ENCODE peak calls at places on chromosomes 12 and 14, in nine cellular contexts. K, W, S, D, G, F, I, M and A are unnamed samples.
A peak's percentile ranks its signal among the peaks of the same experiment; 100 is the strongest.

GRCh38 chr12:53174881-53175491 is 5.5 kb upstream of the ZNF740 start:
- DNase-seq in K (no peak), W (peak; percentile 59), S (peak; percentile 63), D (no peak), G (peak; percentile 68), F (no peak), I (no peak), M (no peak), A (no peak)

GRCh38 chr12:23947395-23947794 is 2.1 kb downstream of the SOX5 start:
- DNase-seq in K (no peak), W (no peak), S (no peak), D (no peak), G (no peak), F (no peak), I (no peak), M (no peak), A (no peak)

GRCh38 chr12:88472248-88472647 is 108.0 kb downstream of the KITLG start:
- DNase-seq in K (no peak), W (peak; percentile 26), S (no peak), D (no peak), G (no peak), F (no peak), I (no peak), M (no peak), A (no peak)

GRCh38 chr14:32076278-32077080 is 625 bp upstream of the ARHGAP5 start:
- DNase-seq in K (peak; percentile 97), W (peak; percentile 99), S (peak; percentile 95), D (peak; percentile 99), G (peak; percentile 80), F (peak; percentile 77), I (peak; percentile 97), M (peak; percentile 90), A (peak; percentile 84)

GRCh38 chr12:119693006-119693405 is 25.1 kb downstream of the PRKAB1 start:
- DNase-seq in K (peak; percentile 41), W (peak; percentile 98), S (no peak), D (no peak), G (no peak), F (no peak), I (peak; percentile 17), M (no peak), A (peak; percentile 92)

GRCh38 chr14:81310606-81311005 is 89.5 kb downstream of the STON2 start:
- DNase-seq in K (no peak), W (no peak), S (no peak), D (no peak), G (no peak), F (no peak), I (no peak), M (no peak), A (no peak)

GRCh38 chr12:12376636-12377448 is 20.0 kb downstream of the BORCS5 start:
- DNase-seq in K (no peak), W (peak; percentile 87), S (no peak), D (no peak), G (peak; percentile 78), F (peak; percentile 20), I (peak; percentile 65), M (peak; percentile 57), A (peak; percentile 50)

GRCh38 chr14:89221109-89221508 is 195.9 kb downstream of the FOXN3 start:
- DNase-seq in K (no peak), W (peak; percentile 81), S (no peak), D (no peak), G (no peak), F (no peak), I (peak; percentile 4), M (no peak), A (no peak)

GRCh38 chr12:44750468-44750867 is 125.6 kb downstream of the NELL2 start:
- DNase-seq in K (no peak), W (no peak), S (no peak), D (no peak), G (no peak), F (no peak), I (no peak), M (no peak), A (no peak)

GRCh38 chr14:68643673-68644072 is 149.2 kb downstream of the ZFP36L1 start:
- DNase-seq in K (no peak), W (no peak), S (no peak), D (peak; percentile 7), G (no peak), F (no peak), I (no peak), M (no peak), A (no peak)

GRCh38 chr14:68685419-68686211 is 107.3 kb downstream of the ZFP36L1 start:
- DNase-seq in K (peak; percentile 51), W (peak; percentile 61), S (no peak), D (peak; percentile 61), G (peak; percentile 87), F (peak; percentile 92), I (peak; percentile 100), M (peak; percentile 83), A (peak; percentile 91)

GRCh38 chr12:61808856-61809255 is 451.3 kb upstream of the USP15 start:
- DNase-seq in K (no peak), W (no peak), S (no peak), D (no peak), G (no peak), F (no peak), I (peak; percentile 93), M (no peak), A (no peak)

GRCh38 chr14:23483216-23483854 is 13.8 kb downstream of the NGDN start:
- DNase-seq in K (peak; percentile 7), W (peak; percentile 37), S (peak; percentile 87), D (no peak), G (peak; percentile 13), F (peak; percentile 23), I (no peak), M (no peak), A (no peak)

GRCh38 chr14:75022655-75023054 is 19.9 kb downstream of the EIF2B2 start:
- DNase-seq in K (peak; percentile 32), W (no peak), S (peak; percentile 48), D (no peak), G (peak; percentile 28), F (peak; percentile 26), I (no peak), M (no peak), A (no peak)

GRCh38 chr12:114625294-114625851 is 58.6 kb downstream of the TBX3 start:
- DNase-seq in K (peak; percentile 45), W (peak; percentile 78), S (peak; percentile 83), D (no peak), G (peak; percentile 66), F (peak; percentile 72), I (peak; percentile 56), M (no peak), A (no peak)

GRCh38 chr14:68937790-68938514 is 41.1 kb downstream of the ACTN1 start:
- DNase-seq in K (peak; percentile 74), W (no peak), S (peak; percentile 61), D (no peak), G (no peak), F (peak; percentile 69), I (no peak), M (no peak), A (no peak)

GRCh38 chr12:88052686-88053085 is 23.5 kb upstream of the C12orf50 start:
- DNase-seq in K (peak; percentile 49), W (peak; percentile 66), S (peak; percentile 26), D (no peak), G (peak; percentile 60), F (peak; percentile 45), I (peak; percentile 33), M (no peak), A (no peak)

GRCh38 chr12:91778938-91779400 is 366.7 kb downstream of the BTG1 start:
- DNase-seq in K (peak; percentile 56), W (peak; percentile 84), S (no peak), D (no peak), G (peak; percentile 82), F (peak; percentile 67), I (peak; percentile 98), M (peak; percentile 56), A (peak; percentile 93)

GRCh38 chr12:48869191-48869590 is 3.5 kb upstream of the RND1 start:
- DNase-seq in K (no peak), W (no peak), S (no peak), D (no peak), G (no peak), F (no peak), I (no peak), M (no peak), A (no peak)

GRCh38 chr12:122864894-122865253 is 29.6 kb downstream of the HIP1R start:
- DNase-seq in K (no peak), W (no peak), S (no peak), D (peak; percentile 28), G (no peak), F (no peak), I (no peak), M (no peak), A (no peak)

GRCh38 chr14:70027785-70028428 is 148.7 kb downstream of the SMOC1 start:
- DNase-seq in K (peak; percentile 87), W (peak; percentile 64), S (peak; percentile 91), D (peak; percentile 85), G (peak; percentile 63), F (peak; percentile 81), I (no peak), M (peak; percentile 59), A (no peak)

DNA sequence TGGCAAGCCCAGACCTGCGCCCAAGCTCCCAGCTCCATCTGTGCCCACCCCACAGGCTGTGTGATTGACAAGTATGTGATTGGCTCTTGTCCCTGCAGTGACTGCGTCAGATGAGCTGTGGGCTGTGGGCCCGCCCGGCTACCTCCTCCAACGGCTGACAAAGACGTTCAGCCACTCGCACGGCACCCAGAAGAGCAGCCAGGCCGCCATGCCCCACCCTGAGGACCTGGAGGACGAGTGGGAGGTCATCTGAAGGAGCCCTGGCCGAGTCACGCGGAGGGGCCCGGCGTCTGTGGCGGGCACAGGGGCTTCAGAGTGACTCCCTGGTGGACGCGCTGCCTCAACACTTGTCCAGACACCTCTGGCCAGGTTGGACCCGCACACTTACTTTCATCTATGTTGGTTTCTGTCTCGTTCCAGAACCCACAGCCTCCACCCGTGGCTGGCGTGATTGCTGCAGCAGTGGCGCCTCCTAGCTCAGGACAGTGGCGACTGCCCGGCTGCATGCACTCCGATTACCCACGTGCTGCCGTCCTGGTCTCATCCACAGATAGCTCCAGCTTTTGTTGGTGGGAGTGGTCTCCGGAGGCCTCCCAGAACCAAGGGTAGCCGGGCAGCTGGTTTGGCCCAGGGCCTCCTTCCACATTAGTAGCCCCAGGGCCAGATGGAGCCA is 11.4 kb downstream of the ANKRD9 start:
- DNase-seq in K (no peak), W (no peak), S (peak; percentile 68), D (no peak), G (peak; percentile 33), F (no peak), I (no peak), M (no peak), A (no peak)
- TF ChIP-seq CTCF in K (no peak), W (no peak), S (peak; percentile 45), D (no peak), G (peak; percentile 27), F (no peak), I (peak; percentile 53), M (peak; percentile 22), A (no peak)

GRCh38 chr12:55736780-55737580 is 5.9 kb upstream of the GDF11 start:
- DNase-seq in K (peak; percentile 89), W (peak; percentile 79), S (peak; percentile 94), D (peak; percentile 89), G (peak; percentile 78), F (peak; percentile 83), I (peak; percentile 69), M (no peak), A (no peak)
- TF ChIP-seq CTCF in K (peak; percentile 87), W (peak; percentile 93), S (peak; percentile 43), D (peak; percentile 75), G (peak; percentile 94), F (peak; percentile 85), I (peak; percentile 98), M (peak; percentile 89), A (peak; percentile 98)

GRCh38 chr14:73727181-73727580 is 13.0 kb upstream of the PNMA1 start:
- DNase-seq in K (no peak), W (no peak), S (no peak), D (peak; percentile 61), G (no peak), F (no peak), I (no peak), M (no peak), A (no peak)
- TF ChIP-seq CTCF in K (no peak), W (no peak), S (no peak), D (no peak), G (no peak), F (no peak), I (no peak), M (no peak), A (no peak)

GRCh38 chr14:106227793-106228192 is 701.4 kb downstream of the TMEM121 start:
- DNase-seq in K (no peak), W (no peak), S (no peak), D (no peak), G (no peak), F (no peak), I (no peak), M (no peak), A (no peak)
- TF ChIP-seq CTCF in K (no peak), W (no peak), S (no peak), D (no peak), G (no peak), F (no peak), I (no peak), M (no peak), A (no peak)